ENCODE peak calls at places on chromosomes 16 and 17, in four cellular contexts. W is SK-N-SH, Q is K562, V is GM12878. J is an unnamed sample.

GRCh38 chr16:35194681-35195080 is 1735.3 kb downstream of the TP53TG3F start:
- DNase-seq in V (no peak), Q (no peak), W (no peak), J (no peak)

GRCh38 chr16:85697441-85697840 is 8.7 kb upstream of the GINS2 start:
- DNase-seq in Q (no peak), V (no peak), W (no peak), J (no peak)

GRCh38 chr16:84044108-84044488 is 1.5 kb upstream of the SLC38A8 start:
- DNase-seq in V (no peak), W (peak; percentile 68), Q (peak; percentile 59), J (peak; percentile 73)

GRCh38 chr17:1108810-1109605 is 70.8 kb downstream of the ABR start:
- DNase-seq in W (peak; percentile 85), Q (no peak), V (no peak), J (no peak)

GRCh38 chr17:62755139-62755851 is 52.8 kb downstream of the MARCHF10 start:
- DNase-seq in V (no peak), Q (no peak), W (peak; percentile 49), J (no peak)

GRCh38 chr17:13311301-13311700 is 290.4 kb downstream of the HS3ST3A1 start:
- DNase-seq in Q (no peak), W (no peak), V (no peak), J (no peak)

GRCh38 chr17:34894971-34895370 is 66.3 kb downstream of the CCT6B start:
- DNase-seq in W (no peak), Q (no peak), V (no peak), J (no peak)

GRCh38 chr16:53827741-53828140 is 123.8 kb downstream of the FTO start:
- DNase-seq in V (no peak), Q (no peak), W (no peak), J (no peak)

GRCh38 chr16:30482366-30482765 is 9.8 kb downstream of the ITGAL start:
- DNase-seq in Q (peak; percentile 44), V (no peak), W (no peak), J (no peak)

GRCh38 chr16:875182-876040 is 74.9 kb upstream of the GNG13 start:
- DNase-seq in W (no peak), V (no peak), Q (no peak), J (no peak)

GRCh38 chr16:62035115-62036092 is 834 bp downstream of the CDH8 start:
- DNase-seq in W (peak; percentile 38), Q (no peak), V (no peak), J (no peak)

GRCh38 chr16:68144008-68144407 is 58.8 kb downstream of the NFATC3 start:
- DNase-seq in W (no peak), Q (no peak), V (no peak), J (no peak)

GRCh38 chr17:62678214-62678919 is 50.9 kb downstream of the MRC2 start:
- DNase-seq in Q (no peak), W (peak; percentile 47), V (no peak), J (no peak)

GRCh38 chr16:89574681-89575246 is 794 bp upstream of the CPNE7 start:
- DNase-seq in W (no peak), V (no peak), Q (peak; percentile 93), J (no peak)

GRCh38 chr17:69511244-69511643 is 96.7 kb downstream of the MAP2K6 start:
- DNase-seq in Q (no peak), V (no peak), W (no peak), J (no peak)

GRCh38 chr17:2621241-2621640 is 27.8 kb downstream of the PAFAH1B1 start:
- DNase-seq in Q (no peak), V (no peak), W (no peak), J (no peak)

GRCh38 chr17:42403150-42403549 is 14.9 kb upstream of the STAT3 start:
- DNase-seq in Q (peak; percentile 55), V (no peak), W (peak; percentile 58), J (no peak)

GRCh38 chr17:40450175-40450574 is 6.9 kb downstream of the IGFBP4 start:
- DNase-seq in V (no peak), Q (peak; percentile 65), W (no peak), J (peak; percentile 54)

GRCh38 chr17:16937431-16937830 is 34.5 kb downstream of the TNFRSF13B start:
- DNase-seq in Q (no peak), V (no peak), W (no peak), J (no peak)

GRCh38 chr17:68832140-68832871 is 122.9 kb downstream of the ABCA8 start:
- DNase-seq in Q (no peak), V (no peak), W (no peak), J (no peak)

GRCh38 chr16:17556276-17557052 is 85.7 kb upstream of the XYLT1 start:
- DNase-seq in V (no peak), W (peak; percentile 58), Q (peak; percentile 40), J (peak; percentile 49)

GRCh38 chr17:34287858-34288257 is 2.3 kb downstream of the CCL11 start:
- DNase-seq in Q (no peak), W (no peak), V (no peak), J (no peak)

GRCh38 chr17:19686400-19687090 is 29.8 kb downstream of the SLC47A2 start:
- DNase-seq in Q (no peak), W (no peak), V (no peak), J (peak; percentile 36)

GRCh38 chr16:54268766-54269165 is 17.8 kb downstream of the IRX3 start:
- DNase-seq in Q (no peak), W (no peak), V (no peak), J (no peak)

GRCh38 chr16:4777339-4778049 is 10.5 kb upstream of the ZNF500 start:
- DNase-seq in W (no peak), V (no peak), Q (no peak), J (no peak)

GRCh38 chr17:77779711-77780539 is 178.6 kb upstream of the TNRC6C start:
- DNase-seq in Q (no peak), W (peak; percentile 93), V (no peak), J (no peak)

GRCh38 chr16:67055712-67056487 is 27.0 kb downstream of the CBFB start:
- DNase-seq in V (no peak), W (peak; percentile 21), Q (peak; percentile 39), J (peak; percentile 29)

GRCh38 chr16:10611825-10612342 is 31.5 kb upstream of the EMP2 start:
- DNase-seq in V (no peak), Q (peak; percentile 34), W (no peak), J (no peak)

GRCh38 chr16:48014349-48015135 is 141.3 kb downstream of the ABCC12 start:
- DNase-seq in V (no peak), W (no peak), Q (no peak), J (peak; percentile 11)

GRCh38 chr16:73864868-73865267 is 431.7 kb upstream of the PSMD7 start:
- DNase-seq in V (no peak), Q (no peak), W (no peak), J (no peak)

GRCh38 chr17:4777969-4778760 is 6.5 kb downstream of the TM4SF5 start:
- DNase-seq in W (no peak), V (no peak), Q (no peak), J (peak; percentile 83)

GRCh38 chr17:10744509-10745000 is 14.7 kb upstream of the TMEM220 start:
- DNase-seq in W (peak; percentile 39), V (no peak), Q (no peak), J (peak; percentile 75)

GRCh38 chr17:80026359-80027042 is 9.2 kb downstream of the TBC1D16 start:
- DNase-seq in Q (no peak), W (no peak), V (no peak), J (no peak)
- TF ChIP-seq MXI1 in Q (no peak), W (no peak), V (no peak), J (no peak)

DNA sequence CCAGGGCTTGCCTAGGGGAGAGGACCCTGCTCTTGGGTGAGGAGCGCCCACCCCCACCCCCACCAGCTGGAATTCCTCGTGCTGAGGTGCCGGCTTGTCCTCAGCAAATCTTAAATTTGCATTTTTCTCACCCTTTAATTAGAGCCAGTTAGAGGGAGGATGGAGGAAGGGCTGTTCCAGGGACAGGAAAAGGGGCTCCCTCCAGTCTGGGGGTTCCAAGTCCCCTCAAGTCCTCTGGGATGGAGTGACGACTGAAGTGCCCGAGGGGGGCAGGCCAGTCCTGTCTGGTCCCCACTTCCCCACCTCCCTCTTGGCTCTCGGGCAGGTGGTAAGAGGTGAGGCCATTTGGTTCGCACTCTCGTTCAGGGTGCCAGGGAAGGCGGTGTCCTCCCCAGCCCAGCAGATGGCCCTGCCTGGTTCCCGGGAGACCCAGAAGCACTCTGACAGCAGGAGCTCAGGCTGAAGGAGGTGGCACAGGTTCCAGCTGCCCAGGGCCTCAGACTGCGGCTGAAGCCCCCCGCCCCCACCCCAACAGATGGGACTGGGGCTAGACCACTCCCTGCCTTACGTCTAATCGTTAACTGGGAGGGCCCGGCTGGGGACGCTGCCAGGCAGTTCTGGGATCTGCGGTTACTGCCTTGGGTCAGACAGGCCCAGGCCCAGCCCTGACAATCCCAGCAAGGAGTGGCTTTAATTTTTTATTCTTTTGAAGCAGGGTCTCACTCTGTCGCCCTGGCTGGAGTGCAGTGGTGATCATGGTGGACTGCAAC is 2.2 kb downstream of the RAB26 start:
- DNase-seq in W (peak; percentile 64), Q (peak; percentile 49), V (no peak), J (peak; percentile 68)
- TF ChIP-seq GABPA in W (no peak), Q (no peak), V (no peak), J (no peak)

GRCh38 chr17:49942918-49943317 is 26.1 kb upstream of the DLX4 start:
- DNase-seq in V (no peak), W (no peak), Q (no peak), J (no peak)
- TF ChIP-seq MXI1 in V (no peak), W (no peak), Q (no peak), J (no peak)

DNA sequence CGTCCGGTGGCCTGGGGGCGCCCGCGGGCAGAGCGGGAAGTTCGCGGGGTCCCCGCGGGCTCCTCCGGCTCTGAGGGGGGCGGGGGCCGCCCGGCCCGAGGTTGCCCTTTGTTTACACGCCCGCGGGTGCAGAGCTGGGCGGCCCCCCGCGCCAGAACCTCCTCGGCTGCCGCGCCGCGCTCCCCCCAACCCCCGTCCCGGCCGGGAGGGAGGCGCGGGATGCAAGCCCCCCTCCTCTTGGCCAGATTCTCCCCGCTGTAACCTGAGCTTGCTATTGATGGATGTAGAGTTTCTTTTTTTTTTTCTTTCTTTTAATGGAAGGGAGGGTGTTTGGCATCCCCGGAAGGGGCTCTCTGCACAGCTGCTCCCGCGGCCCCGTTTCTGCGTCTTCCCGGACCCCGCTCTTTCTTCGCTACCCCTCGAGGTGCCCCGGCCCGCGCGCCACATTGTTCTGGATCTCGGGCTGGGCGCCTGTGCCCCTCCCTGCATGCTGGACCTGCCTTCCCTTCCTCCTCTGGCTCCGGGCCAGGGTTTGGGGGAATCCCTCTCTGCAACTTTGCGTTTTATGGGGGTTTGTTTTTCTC is 648 bp downstream of the CBX2 start:
- DNase-seq in W (peak; percentile 87), V (no peak), Q (no peak), J (no peak)
- TF ChIP-seq GABPA in W (no peak), V (no peak), Q (no peak), J (no peak)

GRCh38 chr17:80772906-80773242 is 218.8 kb upstream of the CHMP6 start:
- DNase-seq in V (no peak), Q (no peak), W (no peak), J (no peak)
- TF ChIP-seq MXI1 in V (no peak), Q (no peak), W (no peak), J (no peak)

GRCh38 chr17:30380106-30380420 is 1.3 kb downstream of the CPD start:
- DNase-seq in W (no peak), V (peak; percentile 16), Q (no peak), J (no peak)
- TF ChIP-seq GABPA in W (no peak), V (no peak), Q (no peak), J (no peak)

GRCh38 chr17:21167303-21167702 is 40.5 kb downstream of the DHRS7B start:
- DNase-seq in W (no peak), Q (no peak), V (no peak), J (no peak)
- TF ChIP-seq MXI1 in W (no peak), Q (no peak), V (no peak), J (no peak)

GRCh38 chr16:57118461-57119084 is 26.2 kb downstream of the CPNE2 start:
- DNase-seq in V (no peak), W (no peak), Q (no peak), J (no peak)
- TF ChIP-seq GABPA in V (no peak), W (no peak), Q (no peak), J (no peak)

J was measured in HepG2.